ENCODE peak calls at places on chromosomes 16 and 17, in four cellular contexts. Z is esophagus muscularis mucosa, H is neural progenitor cell, P is right lobe of liver. T is an unnamed sample.

GRCh38 chr17:27616414-27616813 is 14.6 kb upstream of the LGALS9 start:
- DNase-seq in P (no peak), H (no peak), Z (no peak), T (no peak)

GRCh38 chr17:72116692-72117469 is 3.9 kb upstream of the SOX9 start:
- DNase-seq in P (no peak), Z (no peak), H (peak; percentile 48), T (peak; percentile 47)

GRCh38 chr16:89562027-89562599 is 1.6 kb downstream of the RPL13 start:
- DNase-seq in H (no peak), P (no peak), Z (no peak), T (no peak)

GRCh38 chr16:733382-734207 is 6.7 kb downstream of the HAGHL start:
- DNase-seq in H (peak; percentile 35), Z (no peak), P (peak; percentile 52), T (no peak)

GRCh38 chr17:58534901-58535421 is 20.5 kb upstream of the MTMR4 start:
- DNase-seq in H (no peak), Z (no peak), P (peak; percentile 63), T (peak; percentile 67)

GRCh38 chr17:14719942-14720341 is 419.1 kb downstream of the HS3ST3B1 start:
- DNase-seq in P (no peak), H (no peak), Z (no peak), T (no peak)

GRCh38 chr17:67582632-67583230 is 135.0 kb upstream of the NOL11 start:
- DNase-seq in Z (no peak), H (no peak), P (no peak), T (no peak)

GRCh38 chr17:39617446-39618251 is 9.1 kb upstream of the PPP1R1B start:
- DNase-seq in Z (no peak), P (peak; percentile 69), H (peak; percentile 69), T (peak; percentile 74)

GRCh38 chr16:75402821-75403475 is 30.4 kb downstream of the CFDP1 start:
- DNase-seq in P (no peak), H (peak; percentile 16), Z (no peak), T (peak; percentile 40)

GRCh38 chr16:30430428-30430970 is 669 bp upstream of the DCTPP1 start:
- DNase-seq in P (peak; percentile 61), Z (no peak), H (no peak), T (no peak)

GRCh38 chr17:10118788-10119130 is 79.6 kb downstream of the GAS7 start:
- DNase-seq in Z (no peak), H (no peak), P (no peak), T (no peak)

GRCh38 chr16:47965439-47965838 is 190.4 kb downstream of the ABCC12 start:
- DNase-seq in P (no peak), H (peak; percentile 65), Z (no peak), T (no peak)

GRCh38 chr16:57042157-57043111 is 49.9 kb upstream of the CPNE2 start:
- DNase-seq in P (no peak), H (no peak), Z (no peak), T (no peak)

DNA sequence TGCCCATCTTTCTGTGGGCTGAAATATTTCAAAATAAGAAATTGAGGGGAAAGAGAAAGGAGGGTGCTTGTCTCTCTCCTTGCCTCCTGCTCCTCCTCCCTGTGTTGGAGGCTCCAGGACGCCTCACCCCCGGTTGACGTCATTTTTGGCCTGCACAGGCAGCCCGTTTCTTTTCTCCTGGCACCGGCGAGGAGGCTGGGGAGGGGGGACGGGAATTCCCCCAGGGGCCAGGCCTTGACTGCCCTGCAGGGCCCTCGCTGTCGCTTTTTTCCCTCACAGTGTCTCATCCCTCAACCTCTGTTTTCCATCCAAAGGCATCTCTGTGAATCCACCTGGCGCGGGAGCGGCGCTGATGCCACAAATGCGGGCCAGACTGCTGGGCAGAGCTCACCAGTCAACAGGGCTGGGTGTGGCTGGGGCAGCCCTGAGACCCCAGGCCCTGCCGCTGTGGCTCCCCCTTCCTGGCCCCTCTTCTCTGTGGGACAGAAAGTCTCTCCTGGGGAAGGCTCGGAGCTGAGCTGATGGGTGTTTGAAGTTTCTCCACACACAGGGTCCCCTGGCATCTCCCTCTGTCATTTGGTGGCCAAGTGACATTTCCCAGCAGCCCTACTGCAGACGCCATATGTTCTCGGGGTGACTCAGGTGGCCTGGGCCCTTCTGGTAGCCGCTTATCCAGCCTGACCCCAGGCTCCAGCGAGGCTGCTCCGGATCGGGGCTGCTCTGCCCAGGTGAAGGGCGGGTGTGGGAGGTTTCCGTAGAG is 16.0 kb downstream of the CENPX start:
- DNase-seq in H (no peak), P (no peak), Z (no peak), T (peak; percentile 74)
- H3K4me1 ChIP-seq in H (no peaks in the 10 kb centered on the region), P (no peaks in the 10 kb centered on the region), Z (peaks cover 43% of the 10 kb centered on the region), T (no peaks in the 10 kb centered on the region)

GRCh38 chr17:80259642-80260535 is 763 bp upstream of the RNF213 start:
- DNase-seq in Z (no peak), P (peak; percentile 85), H (peak; percentile 92), T (peak; percentile 91)
- TF ChIP-seq CTCF in Z (no peak), P (no peak), H (peak; percentile 5), T (no peak)

GRCh38 chr17:77148959-77149510 is 8.3 kb downstream of the SEC14L1 start:
- DNase-seq in P (no peak), Z (no peak), H (no peak), T (no peak)
- H3K4me1 ChIP-seq in P (peaks cover 11% of the 10 kb centered on the region), Z (peaks cover 88% of the 10 kb centered on the region), H (peaks cover 49% of the 10 kb centered on the region), T (peaks cover 48% of the 10 kb centered on the region)

GRCh38 chr17:46876353-46876887 is 25.0 kb downstream of the WNT9B start:
- DNase-seq in P (peak; percentile 77), Z (no peak), H (peak; percentile 53), T (no peak)
- TF ChIP-seq CTCF in P (peak; percentile 68), Z (no peak), H (peak; percentile 44), T (peak; percentile 5)

DNA sequence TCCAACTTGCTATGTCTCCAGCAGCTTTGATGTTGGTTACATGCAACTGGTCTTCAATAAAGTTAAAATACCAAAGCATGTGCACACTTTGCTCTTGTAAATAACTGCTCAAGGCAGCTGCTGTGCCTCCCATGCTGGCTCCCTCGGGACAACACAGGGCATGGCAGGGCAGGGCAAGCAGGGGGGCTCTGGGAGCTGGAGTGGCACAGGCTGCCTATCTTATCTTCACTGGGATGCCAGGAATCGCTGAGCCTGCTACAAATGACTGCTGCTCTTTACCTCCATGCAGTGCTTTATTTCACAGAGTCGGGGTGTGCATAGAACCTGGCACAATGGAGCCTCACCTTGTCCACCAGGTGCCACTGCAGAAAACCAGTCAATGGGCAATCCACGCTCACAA is 21.8 kb downstream of the PEMT start:
- DNase-seq in H (no peak), Z (no peak), P (no peak), T (no peak)
- H3K4me1 ChIP-seq in H (peaks cover 9% of the 10 kb centered on the region), Z (peaks cover 37% of the 10 kb centered on the region), P (peaks cover 82% of the 10 kb centered on the region), T (peaks cover 27% of the 10 kb centered on the region)

GRCh38 chr16:46801428-46802049 is 29.4 kb downstream of the C16orf87 start:
- DNase-seq in Z (no peak), P (no peak), H (peak; percentile 39), T (peak; percentile 42)
- TF ChIP-seq CTCF in Z (no peak), P (peak; percentile 41), H (peak; percentile 57), T (peak; percentile 46)

GRCh38 chr17:4948997-4949320 is 629 bp upstream of the PFN1 start:
- DNase-seq in P (peak; percentile 94), Z (peak; percentile 93), H (peak; percentile 95), T (peak; percentile 92)
- H3K4me1 ChIP-seq in P (peaks cover 11% of the 10 kb centered on the region), Z (peaks cover 66% of the 10 kb centered on the region), H (peaks cover 22% of the 10 kb centered on the region), T (peaks cover 41% of the 10 kb centered on the region)

GRCh38 chr17:35142467-35142796 is 329 bp upstream of the NLE1 start:
- DNase-seq in H (no peak), P (no peak), Z (no peak), T (no peak)
- TF ChIP-seq CTCF in H (no peak), P (no peak), Z (peak; percentile 12), T (no peak)

DNA sequence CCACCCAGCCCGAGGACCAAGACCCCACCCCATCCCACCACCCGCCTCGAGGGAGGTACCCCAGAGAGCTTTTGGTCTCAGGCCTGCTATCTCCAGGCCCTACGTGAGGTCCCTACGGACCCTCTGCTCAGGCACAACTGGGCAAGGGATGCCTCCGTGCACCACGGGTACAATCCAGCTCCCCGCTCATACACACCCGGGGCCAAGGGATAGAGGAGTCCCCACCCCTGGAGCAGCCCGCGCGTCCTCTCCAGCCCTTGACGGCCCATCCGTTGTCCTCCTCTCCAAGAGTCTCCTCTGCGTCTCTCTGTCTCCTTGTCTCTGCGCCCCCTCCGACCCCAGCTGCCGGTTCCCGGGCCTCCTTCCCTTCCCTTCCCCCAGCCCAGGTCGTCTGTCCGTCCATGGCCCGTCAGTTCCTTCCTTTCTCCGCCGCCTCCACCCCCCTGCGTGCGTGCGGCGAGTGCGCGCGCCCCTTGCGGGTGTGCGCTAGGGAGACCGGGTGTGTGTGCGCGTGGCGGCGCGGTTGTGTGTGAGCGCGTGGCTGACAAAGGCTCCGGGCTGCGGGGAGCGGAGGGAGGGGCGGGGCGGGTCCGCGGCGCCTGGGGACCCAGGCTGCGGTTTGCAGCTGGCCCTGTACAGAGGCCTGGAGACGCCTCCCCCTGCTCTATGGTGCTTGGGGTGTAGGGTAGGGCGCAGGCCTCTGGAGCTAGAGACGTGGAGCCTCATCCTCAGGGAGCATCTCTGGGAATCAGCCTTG is 928 bp downstream of the SPNS2 start:
- DNase-seq in H (peak; percentile 72), P (peak; percentile 68), Z (no peak), T (no peak)
- H3K4me1 ChIP-seq in H (peaks cover 11% of the 10 kb centered on the region), P (peaks cover 7% of the 10 kb centered on the region), Z (peaks cover 45% of the 10 kb centered on the region), T (no peaks in the 10 kb centered on the region)

GRCh38 chr17:76473541-76473985 is 6.2 kb downstream of the AANAT start:
- DNase-seq in Z (no peak), H (peak; percentile 68), P (no peak), T (no peak)
- TF ChIP-seq CTCF in Z (no peak), H (peak; percentile 55), P (no peak), T (peak; percentile 35)

T was measured in cardiac muscle cell.